ENCODE peak calls at places on chromosomes 3 and 15, in four cellular contexts. Y is neural crest cell; C is stimulated activated CD8-positive, alpha-beta memory T cell treated with anti-CD3 and anti-CD28 coated beads, Interleukin-12 subunit alpha, Interleukin-12 subunit beta, amount 100 ng/mL, for 4 hours; B is ELR. R is an unnamed sample.

GRCh38 chr15:77335298-77335697 is 84.6 kb downstream of the PEAK1 start:
- DNase-seq in Y (no peak), C (no peak), B (no peak), R (no peak)

GRCh38 chr3:52524258-52524751 is 9.4 kb downstream of the NT5DC2 start:
- DNase-seq in Y (no peak), C (no peak), B (no peak), R (no peak)

GRCh38 chr15:50377867-50378751 is 23.1 kb upstream of the GABPB1 start:
- DNase-seq in Y (no peak), C (no peak), B (no peak), R (no peak)

GRCh38 chr3:72844436-72844999 is 3.7 kb downstream of the SHQ1 start:
- DNase-seq in Y (no peak), C (no peak), B (peak; percentile 17), R (no peak)

GRCh38 chr15:79209116-79209515 is 73.4 kb upstream of the ANKRD34C start:
- DNase-seq in Y (no peak), C (no peak), B (no peak), R (no peak)

GRCh38 chr3:123383101-123384053 is 65.5 kb downstream of the ADCY5 start:
- DNase-seq in Y (no peak), C (no peak), B (peak; percentile 13), R (no peak)

GRCh38 chr3:129927072-129927471 is 33.6 kb upstream of the TMCC1 start:
- DNase-seq in Y (no peak), C (no peak), B (no peak), R (no peak)

GRCh38 chr3:12507871-12508281 is 23.6 kb downstream of the TSEN2 start:
- DNase-seq in Y (no peak), C (no peak), B (peak; percentile 75), R (no peak)

GRCh38 chr3:43855674-43856299 is 165.0 kb downstream of the ABHD5 start:
- DNase-seq in Y (peak; percentile 59), C (no peak), B (peak; percentile 78), R (no peak)

GRCh38 chr3:152638707-152639450 is 196.1 kb upstream of the P2RY1 start:
- DNase-seq in Y (no peak), C (no peak), B (no peak), R (no peak)

GRCh38 chr3:134312072-134312872 is 61.6 kb upstream of the RYK start:
- DNase-seq in Y (no peak), C (no peak), B (peak; percentile 65), R (no peak)